ENCODE peak calls at places on chromosomes 4 and X, in seven cellular contexts. One of them, this sample, is unnamed.

GRCh38 chr4:118740869-118741268 is 55.7 kb downstream of the METTL14 start:
- DNase-seq in DND-41: no peak
- DNase-seq in ovary: no peak
- DNase-seq in BJ: no peak
- DNase-seq in heart right ventricle: no peak
- DNase-seq in prostate gland: no peak
- DNase-seq in GM23338: peak; percentile 43
- DNase-seq in this sample: no peak

GRCh38 chr4:3532714-3533336 is 603 bp upstream of the LRPAP1 start:
- DNase-seq in DND-41: no peak
- DNase-seq in GM23338: peak; percentile 79
- DNase-seq in heart right ventricle: no peak
- DNase-seq in ovary: no peak
- DNase-seq in BJ: no peak
- DNase-seq in prostate gland: no peak
- DNase-seq in this sample: no peak

GRCh38 chr4:147689062-147689461 is 5.1 kb upstream of the PRMT9 start:
- DNase-seq in BJ: no peak
- DNase-seq in GM23338: no peak
- DNase-seq in heart right ventricle: no peak
- DNase-seq in DND-41: peak; percentile 73
- DNase-seq in prostate gland: no peak
- DNase-seq in ovary: no peak
- DNase-seq in this sample: no peak

GRCh38 chr4:151226004-151226932 is 50.7 kb upstream of the PRSS48 start:
- DNase-seq in GM23338: no peak
- DNase-seq in DND-41: no peak
- DNase-seq in prostate gland: no peak
- DNase-seq in heart right ventricle: no peak
- DNase-seq in BJ: peak; percentile 62
- DNase-seq in ovary: no peak
- DNase-seq in this sample: no peak

GRCh38 chrX:115966920-115967319 is 203.6 kb upstream of the AGTR2 start:
- DNase-seq in heart right ventricle: no peak
- DNase-seq in DND-41: no peak
- DNase-seq in BJ: no peak
- DNase-seq in prostate gland: no peak
- DNase-seq in GM23338: no peak
- DNase-seq in ovary: no peak
- DNase-seq in this sample: no peak

GRCh38 chr4:55907469-55907868 is 41.3 kb upstream of the CEP135 start:
- DNase-seq in DND-41: no peak
- DNase-seq in GM23338: no peak
- DNase-seq in prostate gland: no peak
- DNase-seq in heart right ventricle: no peak
- DNase-seq in ovary: no peak
- DNase-seq in BJ: no peak
- DNase-seq in this sample: no peak

GRCh38 chrX:43813898-43814297 is 68.4 kb downstream of the MAOB start:
- DNase-seq in ovary: no peak
- DNase-seq in DND-41: peak; percentile 52
- DNase-seq in prostate gland: no peak
- DNase-seq in heart right ventricle: no peak
- DNase-seq in BJ: no peak
- DNase-seq in GM23338: peak; percentile 61
- DNase-seq in this sample: no peak

GRCh38 chrX:23822397-23822796 is 39.4 kb downstream of the SAT1 start:
- DNase-seq in heart right ventricle: no peak
- DNase-seq in ovary: no peak
- DNase-seq in GM23338: no peak
- DNase-seq in BJ: peak; percentile 24
- DNase-seq in prostate gland: peak; percentile 35
- DNase-seq in DND-41: no peak
- DNase-seq in this sample: no peak

GRCh38 chr4:77852892-77853495 is 9.6 kb upstream of the MRPL1 start:
- DNase-seq in GM23338: no peak
- DNase-seq in heart right ventricle: no peak
- DNase-seq in DND-41: peak; percentile 81
- DNase-seq in prostate gland: no peak
- DNase-seq in BJ: no peak
- DNase-seq in ovary: no peak
- DNase-seq in this sample: no peak

GRCh38 chr4:168248311-168248710 is 70.2 kb downstream of the DDX60 start:
- DNase-seq in BJ: no peak
- DNase-seq in prostate gland: no peak
- DNase-seq in GM23338: no peak
- DNase-seq in ovary: no peak
- DNase-seq in heart right ventricle: no peak
- DNase-seq in DND-41: no peak
- DNase-seq in this sample: no peak

GRCh38 chr4:94519925-94520789 is 68.4 kb downstream of the PDLIM5 start:
- DNase-seq in DND-41: no peak
- DNase-seq in prostate gland: no peak
- DNase-seq in BJ: no peak
- DNase-seq in GM23338: no peak
- DNase-seq in ovary: no peak
- DNase-seq in heart right ventricle: no peak
- DNase-seq in this sample: no peak

GRCh38 chrX:52608961-52609360 is 45.7 kb downstream of the SSX7 start:
- DNase-seq in DND-41: no peak
- DNase-seq in heart right ventricle: no peak
- DNase-seq in GM23338: no peak
- DNase-seq in prostate gland: no peak
- DNase-seq in BJ: no peak
- DNase-seq in ovary: no peak
- DNase-seq in this sample: no peak

GRCh38 chr4:142129931-142130330 is 493.5 kb downstream of the IL15 start:
- DNase-seq in heart right ventricle: no peak
- DNase-seq in GM23338: no peak
- DNase-seq in ovary: no peak
- DNase-seq in BJ: no peak
- DNase-seq in prostate gland: no peak
- DNase-seq in DND-41: no peak
- DNase-seq in this sample: no peak

DNA sequence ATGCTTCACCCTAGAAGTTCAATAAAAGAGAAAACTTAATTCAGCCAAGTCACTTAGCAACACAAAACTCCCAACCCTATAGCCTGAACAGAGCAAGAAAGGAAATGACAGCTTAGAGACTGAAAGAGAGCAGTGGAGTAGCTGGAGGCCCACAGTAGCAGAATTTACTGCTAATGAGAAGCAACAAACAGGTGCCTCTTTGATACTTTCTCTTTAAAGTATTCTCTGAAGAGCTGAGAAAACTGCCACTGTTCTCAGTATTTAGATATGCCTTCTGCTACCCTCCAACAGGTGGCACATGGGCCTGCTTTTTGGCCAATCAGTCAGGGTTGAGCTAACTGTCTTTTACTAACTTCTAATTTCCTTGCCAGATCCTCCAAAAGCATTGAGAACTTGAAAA is 240.0 kb downstream of the GPC3 start:
- DNase-seq in BJ: no peak
- DNase-seq in prostate gland: no peak
- DNase-seq in GM23338: peak; percentile 7
- DNase-seq in heart right ventricle: no peak
- DNase-seq in DND-41: peak; percentile 78
- DNase-seq in ovary: no peak
- DNase-seq in this sample: no peak
- TF ChIP-seq CTCF in BJ: no peak
- TF ChIP-seq CTCF in prostate gland: no peak
- TF ChIP-seq CTCF in GM23338: peak; percentile 25
- TF ChIP-seq CTCF in heart right ventricle: no peak
- TF ChIP-seq CTCF in DND-41: peak; percentile 69
- TF ChIP-seq CTCF in ovary: no peak
- TF ChIP-seq CTCF in this sample: no peak

GRCh38 chr4:39698424-39699009 is 581 bp downstream of the UBE2K start:
- DNase-seq in prostate gland: peak; percentile 46
- DNase-seq in ovary: peak; percentile 48
- DNase-seq in GM23338: peak; percentile 87
- DNase-seq in DND-41: peak; percentile 64
- DNase-seq in BJ: no peak
- DNase-seq in heart right ventricle: peak; percentile 55
- DNase-seq in this sample: peak; percentile 91

GRCh38 chr4:39700500-39700899 is 2.6 kb downstream of the UBE2K start:
- DNase-seq in ovary: no peak
- DNase-seq in DND-41: no peak
- DNase-seq in heart right ventricle: no peak
- DNase-seq in prostate gland: no peak
- DNase-seq in BJ: no peak
- DNase-seq in GM23338: no peak
- DNase-seq in this sample: no peak

GRCh38 chr4:39697740-39698423 is at the start of gene UBE2K:
- DNase-seq in GM23338: peak; percentile 84
- DNase-seq in heart right ventricle: peak; percentile 86
- DNase-seq in DND-41: peak; percentile 88
- DNase-seq in BJ: peak; percentile 37
- DNase-seq in prostate gland: peak; percentile 75
- DNase-seq in ovary: peak; percentile 87
- DNase-seq in this sample: peak; percentile 72

GRCh38 chr4:39702716-39703115 is 4.8 kb downstream of the UBE2K start:
- DNase-seq in BJ: no peak
- DNase-seq in ovary: no peak
- DNase-seq in GM23338: no peak
- DNase-seq in prostate gland: no peak
- DNase-seq in heart right ventricle: no peak
- DNase-seq in DND-41: no peak
- DNase-seq in this sample: no peak

DNA sequence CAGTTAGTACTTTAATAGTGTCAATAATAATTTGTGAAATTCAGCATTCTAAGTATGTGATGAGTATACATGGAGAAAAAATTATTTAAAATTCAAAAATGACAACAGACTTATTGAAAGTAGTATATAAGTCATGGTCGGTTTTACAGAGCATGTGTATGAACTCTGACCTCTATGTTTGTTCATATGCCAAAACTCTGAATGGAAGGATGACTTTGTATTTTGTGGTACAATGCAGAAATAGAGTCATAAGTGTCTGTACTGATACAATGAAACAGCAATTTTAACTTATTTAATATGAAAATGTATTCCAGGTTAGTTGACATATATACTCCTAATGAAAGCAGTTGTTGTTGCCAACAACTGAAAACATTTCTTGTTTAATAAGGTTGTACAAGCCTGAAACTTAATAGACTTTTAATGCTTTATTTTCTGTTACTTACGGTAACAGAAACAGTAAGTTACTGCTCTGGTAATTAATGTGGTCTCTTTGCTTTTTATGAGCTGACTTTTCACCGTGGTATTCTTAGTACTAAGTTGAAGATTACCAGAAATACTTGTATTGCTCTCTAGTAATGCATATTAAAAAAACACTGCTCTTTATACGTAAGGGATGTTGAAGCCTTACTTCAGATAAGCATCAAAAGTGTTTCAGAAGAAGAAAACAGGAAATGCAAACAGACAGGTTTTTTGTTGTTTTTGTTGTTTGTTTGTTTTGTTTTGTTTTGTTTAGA is 1.9 kb downstream of the UBE2K start:
- DNase-seq in DND-41: no peak
- DNase-seq in BJ: peak; percentile 44
- DNase-seq in heart right ventricle: no peak
- DNase-seq in GM23338: no peak
- DNase-seq in ovary: no peak
- DNase-seq in prostate gland: no peak
- DNase-seq in this sample: no peak
- H3K4me3 ChIP-seq in DND-41: peak overlapping the region; percentile 61
- H3K4me3 ChIP-seq in BJ: peak overlapping the region; percentile 99
- H3K4me3 ChIP-seq in heart right ventricle: peak overlapping the region; percentile 76
- H3K4me3 ChIP-seq in GM23338: peak overlapping the region; percentile 94
- H3K4me3 ChIP-seq in ovary: peak overlapping the region; percentile 90
- H3K4me3 ChIP-seq in prostate gland: peak overlapping the region; percentile 1
- H3K4me3 ChIP-seq in this sample: no peak overlapping the region

GRCh38 chr4:1776521-1777161 is 16.5 kb upstream of the FGFR3 start:
- DNase-seq in prostate gland: no peak
- DNase-seq in BJ: no peak
- DNase-seq in GM23338: no peak
- DNase-seq in heart right ventricle: no peak
- DNase-seq in DND-41: no peak
- DNase-seq in ovary: no peak
- DNase-seq in this sample: no peak

GRCh38 chr4:1778642-1779392 is 14.3 kb upstream of the FGFR3 start:
- DNase-seq in ovary: no peak
- DNase-seq in BJ: no peak
- DNase-seq in heart right ventricle: no peak
- DNase-seq in GM23338: no peak
- DNase-seq in prostate gland: no peak
- DNase-seq in DND-41: no peak
- DNase-seq in this sample: no peak

GRCh38 chr4:1775731-1776500 is 17.2 kb upstream of the FGFR3 start:
- DNase-seq in GM23338: no peak
- DNase-seq in prostate gland: no peak
- DNase-seq in DND-41: no peak
- DNase-seq in BJ: no peak
- DNase-seq in heart right ventricle: no peak
- DNase-seq in ovary: no peak
- DNase-seq in this sample: no peak

GRCh38 chr4:1779588-1780382 is 13.3 kb upstream of the FGFR3 start:
- DNase-seq in BJ: no peak
- DNase-seq in ovary: no peak
- DNase-seq in GM23338: no peak
- DNase-seq in DND-41: no peak
- DNase-seq in heart right ventricle: no peak
- DNase-seq in prostate gland: no peak
- DNase-seq in this sample: no peak

DNA sequence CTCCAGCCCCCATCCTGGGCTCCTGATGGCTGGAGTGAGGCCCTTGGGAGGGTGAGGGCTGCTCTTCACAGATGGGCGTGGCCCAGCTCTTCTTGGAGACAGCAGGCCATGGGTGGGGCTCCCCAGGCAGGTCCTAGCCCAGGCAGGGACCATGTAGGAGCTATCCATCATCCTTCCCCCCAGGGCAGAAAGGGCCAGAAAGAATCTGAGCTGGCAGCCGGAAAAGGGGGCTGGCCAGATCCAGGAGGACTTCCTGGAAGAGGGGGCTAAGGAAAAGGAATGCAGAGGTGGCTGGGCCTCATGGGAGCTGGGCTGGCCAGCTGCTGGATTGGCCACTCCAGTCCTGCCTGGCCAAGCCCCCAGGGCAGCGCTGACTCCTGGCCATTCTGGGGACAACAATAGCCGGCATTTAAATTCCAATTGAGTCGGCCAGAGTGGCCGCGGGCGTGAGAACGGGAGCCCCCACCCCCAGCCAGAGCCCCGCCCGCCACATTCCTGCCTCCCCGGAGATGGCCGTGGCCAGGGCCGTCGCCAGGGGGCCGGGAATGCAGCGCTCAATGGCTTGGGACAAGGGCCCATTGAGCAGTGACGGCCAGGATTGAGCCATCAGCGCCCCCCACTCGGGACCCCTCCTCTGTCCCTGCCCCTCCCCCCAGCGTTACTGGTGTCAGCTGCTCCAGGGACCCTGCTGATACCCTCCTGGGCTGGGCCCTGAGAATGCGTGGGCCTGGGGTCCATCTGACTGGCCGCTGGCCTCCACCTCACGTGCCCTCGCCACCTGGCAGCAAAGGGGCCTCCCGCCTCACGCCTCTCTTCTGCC is 15.1 kb upstream of the FGFR3 start:
- DNase-seq in BJ: peak; percentile 25
- DNase-seq in DND-41: no peak
- DNase-seq in heart right ventricle: no peak
- DNase-seq in prostate gland: no peak
- DNase-seq in GM23338: peak; percentile 93
- DNase-seq in ovary: no peak
- DNase-seq in this sample: no peak
- TF ChIP-seq CTCF in BJ: peak; percentile 45
- TF ChIP-seq CTCF in DND-41: no peak
- TF ChIP-seq CTCF in heart right ventricle: no peak
- TF ChIP-seq CTCF in prostate gland: no peak
- TF ChIP-seq CTCF in GM23338: no peak
- TF ChIP-seq CTCF in ovary: no peak
- TF ChIP-seq CTCF in this sample: no peak

GRCh38 chr4:121764303-121764701 is 662 bp downstream of the SMIM43 start:
- DNase-seq in DND-41: no peak
- DNase-seq in GM23338: no peak
- DNase-seq in heart right ventricle: no peak
- DNase-seq in ovary: no peak
- DNase-seq in prostate gland: no peak
- DNase-seq in BJ: no peak
- DNase-seq in this sample: no peak
- H3K4me3 ChIP-seq in DND-41: no peak overlapping the region
- H3K4me3 ChIP-seq in GM23338: peak overlapping the region; percentile 80
- H3K4me3 ChIP-seq in heart right ventricle: peak overlapping the region; percentile 50
- H3K4me3 ChIP-seq in ovary: no peak overlapping the region
- H3K4me3 ChIP-seq in prostate gland: no peak overlapping the region
- H3K4me3 ChIP-seq in BJ: peak overlapping the region; percentile 48
- H3K4me3 ChIP-seq in this sample: no peak overlapping the region